ENCODE peak calls at places on chromosomes 13 and 19, in four cellular contexts. E is adrenal gland, H is left ventricle myocardium inferior, U is mucosa of descending colon. Q is an unnamed sample.
A peak's percentile ranks its signal among the peaks of the same experiment; 100 is the strongest.

GRCh38 chr13:28040977-28041376 is 52.5 kb upstream of the URAD start:
- DNase-seq in E (no peak), U (no peak), H (no peak), Q (peak; percentile 62)

GRCh38 chr13:27493981-27494380 is 43.6 kb upstream of the MTIF3 start:
- DNase-seq in H (no peak), U (no peak), E (no peak), Q (no peak)

GRCh38 chr19:50861496-50862286 is 7.0 kb downstream of the KLK3 start:
- DNase-seq in E (no peak), U (no peak), H (no peak), Q (no peak)

GRCh38 chr13:33743438-33744368 is 74.2 kb upstream of the RFC3 start:
- DNase-seq in H (no peak), E (no peak), U (no peak), Q (no peak)

GRCh38 chr13:110137677-110138008 is 169.3 kb downstream of the COL4A1 start:
- DNase-seq in H (peak; percentile 59), U (peak; percentile 55), E (peak; percentile 85), Q (peak; percentile 68)

GRCh38 chr19:1221141-1221903 is 15.7 kb downstream of the STK11 start:
- DNase-seq in E (peak; percentile 95), U (peak; percentile 63), H (peak; percentile 79), Q (peak; percentile 93)

GRCh38 chr13:34897220-34897619 is 44.9 kb upstream of the NBEA start:
- DNase-seq in U (no peak), H (no peak), E (no peak), Q (no peak)

GRCh38 chr13:113880651-113881611 is 17.1 kb upstream of the GAS6 start:
- DNase-seq in U (no peak), E (no peak), H (no peak), Q (no peak)

GRCh38 chr13:90375851-90376250 is 971.6 kb upstream of the MIR17HG start:
- DNase-seq in H (no peak), E (no peak), U (no peak), Q (no peak)

GRCh38 chr19:46381746-46382345 is 31.5 kb downstream of the CCDC8 start:
- DNase-seq in U (no peak), H (no peak), E (peak; percentile 44), Q (peak; percentile 12)

GRCh38 chr13:96834626-96835025 is 159.7 kb downstream of the OXGR1 start:
- DNase-seq in E (no peak), H (no peak), U (no peak), Q (no peak)

GRCh38 chr13:77338961-77339401 is 12.1 kb upstream of the MYCBP2 start:
- DNase-seq in H (no peak), E (no peak), U (no peak), Q (no peak)

GRCh38 chr13:108915095-108915633 is 285.8 kb downstream of the MYO16 start:
- DNase-seq in H (no peak), E (peak; percentile 70), U (no peak), Q (no peak)

GRCh38 chr19:55402509-55402908 is 5.1 kb downstream of the UBE2S start:
- DNase-seq in E (no peak), H (no peak), U (no peak), Q (no peak)

GRCh38 chr13:92355213-92355612 is 871.4 kb upstream of the GPC6 start:
- DNase-seq in U (peak; percentile 66), H (no peak), E (no peak), Q (no peak)

DNA sequence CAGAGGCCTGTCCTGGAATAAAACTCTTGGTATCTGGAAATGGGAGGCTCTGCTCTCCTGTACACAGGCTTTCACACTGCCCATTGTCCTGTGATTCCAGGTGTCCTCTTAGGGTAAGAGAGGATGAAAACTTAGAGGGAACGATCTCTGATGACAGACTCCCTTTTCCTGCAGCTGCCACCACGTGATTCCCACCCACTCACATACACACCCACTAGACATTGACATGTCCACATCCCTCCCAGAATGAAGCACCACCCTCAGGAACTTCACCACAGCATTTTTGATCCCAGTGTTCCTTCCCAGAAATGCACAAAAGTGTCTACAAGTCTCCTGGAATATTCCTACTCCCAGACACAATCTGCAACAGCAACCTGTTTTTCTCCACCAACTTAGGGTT is 8.2 kb downstream of the ZNF429 start:
- DNase-seq in H (no peak), E (no peak), U (no peak), Q (no peak)
- H3K9me3 ChIP-seq in H (peaks cover 33% of the 10 kb centered on the region), E (no peaks in the 10 kb centered on the region), U (peaks cover 39% of the 10 kb centered on the region), Q (no peaks in the 10 kb centered on the region)

DNA sequence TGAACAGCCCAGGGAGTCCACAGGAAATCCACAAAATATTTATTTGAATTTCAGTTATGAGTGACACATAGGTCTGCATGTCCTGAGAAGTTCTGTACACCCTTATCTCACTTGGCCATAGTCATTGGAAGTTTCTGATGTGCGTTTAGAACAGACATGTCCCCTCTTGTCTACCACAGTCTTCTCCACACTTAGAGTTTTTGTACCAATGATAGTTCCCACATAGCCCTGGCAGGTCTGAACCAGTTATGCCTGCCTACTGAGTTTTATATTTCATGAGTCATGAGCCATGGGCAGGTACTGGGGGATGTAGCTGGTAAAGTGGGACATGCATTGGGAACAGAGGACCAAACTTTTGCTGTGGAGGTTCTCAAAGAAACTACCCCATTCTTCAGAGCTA is 11.3 kb downstream of the ZNF132 start:
- DNase-seq in H (no peak), E (no peak), U (no peak), Q (no peak)
- H3K9me3 ChIP-seq in H (peaks cover 78% of the 10 kb centered on the region), E (peaks cover 4% of the 10 kb centered on the region), U (peaks cover 75% of the 10 kb centered on the region), Q (peaks cover 29% of the 10 kb centered on the region)

DNA sequence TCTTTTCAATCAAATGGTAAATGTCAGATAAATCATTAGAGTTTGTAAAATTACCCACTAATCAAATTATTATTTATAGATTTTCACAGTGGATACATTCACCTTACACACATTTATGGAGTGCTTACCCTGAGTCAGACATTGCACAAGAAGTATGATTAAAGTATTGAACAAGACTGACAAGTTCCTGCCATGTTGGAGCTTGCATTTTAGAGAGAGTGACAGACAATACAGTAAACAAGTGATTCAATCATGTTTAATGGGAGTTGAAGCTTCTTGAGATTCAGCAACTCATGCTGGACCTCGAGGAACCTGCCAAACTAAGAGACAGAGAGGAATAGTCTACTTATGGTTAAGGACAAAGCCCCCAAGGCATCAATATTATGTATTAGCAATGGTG is 487.8 kb downstream of the PCDH17 start:
- DNase-seq in U (no peak), H (no peak), E (no peak), Q (no peak)
- H3K9me3 ChIP-seq in U (peaks cover 38% of the 10 kb centered on the region), H (no peaks in the 10 kb centered on the region), E (no peaks in the 10 kb centered on the region), Q (no peaks in the 10 kb centered on the region)

GRCh38 chr19:33688657-33688992 is 66.9 kb downstream of the CHST8 start:
- DNase-seq in E (no peak), U (no peak), H (no peak), Q (no peak)

GRCh38 chr19:33690461-33691427 is 69.0 kb downstream of the CHST8 start:
- DNase-seq in E (no peak), H (no peak), U (no peak), Q (no peak)

GRCh38 chr19:33689138-33689746 is 67.5 kb downstream of the CHST8 start:
- DNase-seq in H (no peak), U (no peak), E (no peak), Q (no peak)

GRCh38 chr19:33691736-33692135 is 70.0 kb downstream of the CHST8 start:
- DNase-seq in E (no peak), U (no peak), H (no peak), Q (no peak)

DNA sequence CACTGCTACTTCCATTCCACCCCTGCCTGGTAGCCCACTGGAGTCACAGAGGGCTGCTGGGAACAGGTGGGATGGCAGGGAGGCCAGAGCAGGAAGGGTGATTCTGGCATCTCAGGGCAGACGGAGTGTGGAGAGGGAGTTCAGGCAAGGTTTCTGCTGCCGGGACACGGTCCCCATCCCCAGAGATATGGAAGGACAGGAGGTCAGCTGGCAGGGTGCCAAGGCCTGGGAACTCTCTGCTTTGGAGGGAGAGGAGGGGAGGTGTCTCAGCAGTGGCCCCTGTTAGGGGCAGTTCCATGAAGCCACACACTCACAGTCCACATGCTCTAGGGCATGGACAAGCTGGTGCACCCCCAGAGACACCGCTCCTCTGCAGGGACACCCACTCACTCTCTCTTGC is 68.1 kb downstream of the CHST8 start:
- DNase-seq in H (no peak), U (no peak), E (no peak), Q (no peak)
- H3K9me3 ChIP-seq in H (no peaks in the 10 kb centered on the region), U (no peaks in the 10 kb centered on the region), E (no peaks in the 10 kb centered on the region), Q (no peaks in the 10 kb centered on the region)

GRCh38 chr13:112416647-112417046 is 40.5 kb downstream of the SPACA7 start:
- DNase-seq in E (no peak), H (no peak), U (no peak), Q (no peak)
- H3K9me3 ChIP-seq in E (no peaks in the 10 kb centered on the region), H (peaks cover 100% of the 10 kb centered on the region), U (peaks cover 48% of the 10 kb centered on the region), Q (peaks cover 5% of the 10 kb centered on the region)

GRCh38 chr19:43910884-43911283 is 24.2 kb downstream of the ZNF45 start:
- DNase-seq in H (no peak), U (no peak), E (no peak), Q (no peak)
- H3K9me3 ChIP-seq in H (peaks cover 99% of the 10 kb centered on the region), U (peaks cover 96% of the 10 kb centered on the region), E (peaks cover 15% of the 10 kb centered on the region), Q (peaks cover 20% of the 10 kb centered on the region)

GRCh38 chr19:21812448-21812847 is 23.5 kb downstream of the ZNF43 start:
- DNase-seq in E (no peak), H (no peak), U (no peak), Q (no peak)
- H3K9me3 ChIP-seq in E (peaks cover 29% of the 10 kb centered on the region), H (peaks cover 92% of the 10 kb centered on the region), U (peaks cover 94% of the 10 kb centered on the region), Q (peaks cover 8% of the 10 kb centered on the region)

Q was measured in right cardiac atrium.